ENCODE peak calls at places on chromosomes 11 and 22, in four cellular contexts. One of them, this sample, is unnamed.

GRCh38 chr11:1744137-1744878 is 6.1 kb downstream of the IFITM10 start:
- DNase-seq in activated CD4-positive, alpha-beta T cell treated with anti-CD3 and anti-CD28 coated beads for 36 hours: no peak
- DNase-seq in CD4-positive, alpha-beta memory T cell: no peak
- DNase-seq in cardiac fibroblast: no peak
- DNase-seq in this sample: no peak

GRCh38 chr22:30250713-30251267 is 4.2 kb upstream of the LIF start:
- DNase-seq in cardiac fibroblast: no peak
- DNase-seq in activated CD4-positive, alpha-beta T cell treated with anti-CD3 and anti-CD28 coated beads for 36 hours: peak
- DNase-seq in CD4-positive, alpha-beta memory T cell: no peak
- DNase-seq in this sample: peak

GRCh38 chr11:135075740-135076139 is 663.7 kb upstream of the B3GAT1 start:
- DNase-seq in cardiac fibroblast: peak
- DNase-seq in CD4-positive, alpha-beta memory T cell: peak
- DNase-seq in activated CD4-positive, alpha-beta T cell treated with anti-CD3 and anti-CD28 coated beads for 36 hours: peak
- DNase-seq in this sample: peak

GRCh38 chr22:34116126-34116525 is 195.8 kb upstream of the LARGE1 start:
- DNase-seq in cardiac fibroblast: no peak
- DNase-seq in CD4-positive, alpha-beta memory T cell: no peak
- DNase-seq in activated CD4-positive, alpha-beta T cell treated with anti-CD3 and anti-CD28 coated beads for 36 hours: no peak
- DNase-seq in this sample: no peak

GRCh38 chr11:125948278-125949051 is 2.6 kb downstream of the VSIG10L2 start:
- DNase-seq in activated CD4-positive, alpha-beta T cell treated with anti-CD3 and anti-CD28 coated beads for 36 hours: no peak
- DNase-seq in cardiac fibroblast: no peak
- DNase-seq in CD4-positive, alpha-beta memory T cell: no peak
- DNase-seq in this sample: no peak

GRCh38 chr11:132114185-132114584 is 743.8 kb downstream of the NTM start:
- DNase-seq in activated CD4-positive, alpha-beta T cell treated with anti-CD3 and anti-CD28 coated beads for 36 hours: peak
- DNase-seq in cardiac fibroblast: no peak
- DNase-seq in CD4-positive, alpha-beta memory T cell: no peak
- DNase-seq in this sample: peak

GRCh38 chr11:104522650-104523049 is 358.7 kb upstream of the PDGFD start:
- DNase-seq in activated CD4-positive, alpha-beta T cell treated with anti-CD3 and anti-CD28 coated beads for 36 hours: no peak
- DNase-seq in CD4-positive, alpha-beta memory T cell: no peak
- DNase-seq in cardiac fibroblast: peak
- DNase-seq in this sample: no peak

GRCh38 chr11:74671520-74672196 is 59.6 kb downstream of the CHRDL2 start:
- DNase-seq in activated CD4-positive, alpha-beta T cell treated with anti-CD3 and anti-CD28 coated beads for 36 hours: no peak
- DNase-seq in cardiac fibroblast: peak
- DNase-seq in CD4-positive, alpha-beta memory T cell: no peak
- DNase-seq in this sample: no peak

GRCh38 chr11:2413735-2414579 is 13.4 kb downstream of the TSSC4 start:
- DNase-seq in CD4-positive, alpha-beta memory T cell: no peak
- DNase-seq in activated CD4-positive, alpha-beta T cell treated with anti-CD3 and anti-CD28 coated beads for 36 hours: no peak
- DNase-seq in cardiac fibroblast: no peak
- DNase-seq in this sample: no peak

GRCh38 chr22:35349704-35350538 is 31.0 kb upstream of the HMOX1 start:
- DNase-seq in cardiac fibroblast: peak
- DNase-seq in activated CD4-positive, alpha-beta T cell treated with anti-CD3 and anti-CD28 coated beads for 36 hours: no peak
- DNase-seq in CD4-positive, alpha-beta memory T cell: no peak
- DNase-seq in this sample: no peak

GRCh38 chr11:65501005-65501529 is 2.2 kb downstream of the MALAT1 start:
- DNase-seq in activated CD4-positive, alpha-beta T cell treated with anti-CD3 and anti-CD28 coated beads for 36 hours: no peak
- DNase-seq in CD4-positive, alpha-beta memory T cell: peak
- DNase-seq in cardiac fibroblast: no peak
- DNase-seq in this sample: no peak

GRCh38 chr11:57131080-57131790 is 50.5 kb upstream of the LRRC55 start:
- DNase-seq in CD4-positive, alpha-beta memory T cell: no peak
- DNase-seq in activated CD4-positive, alpha-beta T cell treated with anti-CD3 and anti-CD28 coated beads for 36 hours: peak
- DNase-seq in cardiac fibroblast: peak
- DNase-seq in this sample: no peak

GRCh38 chr11:118619444-118620205 is 12.2 kb downstream of the PHLDB1 start:
- DNase-seq in cardiac fibroblast: peak
- DNase-seq in activated CD4-positive, alpha-beta T cell treated with anti-CD3 and anti-CD28 coated beads for 36 hours: no peak
- DNase-seq in CD4-positive, alpha-beta memory T cell: no peak
- DNase-seq in this sample: peak

GRCh38 chr11:128231845-128232410 is 355.4 kb downstream of the ETS1 start:
- DNase-seq in cardiac fibroblast: no peak
- DNase-seq in CD4-positive, alpha-beta memory T cell: no peak
- DNase-seq in activated CD4-positive, alpha-beta T cell treated with anti-CD3 and anti-CD28 coated beads for 36 hours: no peak
- DNase-seq in this sample: no peak

This sample was measured in H4.